ENCODE peak calls at places on chromosomes 12 and 14, in five cellular contexts. B is fibroblast of the aortic adventitia; F is ureter; O is stimulated activated CD4-positive, alpha-beta T cell treated with anti-CD3 and anti-CD28 coated beads, Interleukin-2, amount 100 ng/mL, for 48 hours; J is SK-N-DZ. N is an unnamed sample.

GRCh38 chr14:92644166-92644565 is 104.3 kb downstream of the LGMN start:
- DNase-seq in O (no peak), J (no peak), B (peak; percentile 42), F (no peak), N (peak; percentile 81)

GRCh38 chr12:116376354-116377193 is 99.1 kb upstream of the MED13L start:
- DNase-seq in F (no peak), O (no peak), J (peak; percentile 84), B (peak; percentile 89), N (peak; percentile 92)

GRCh38 chr14:74906923-74907620 is 16.0 kb downstream of the RPS6KL1 start:
- DNase-seq in O (no peak), F (no peak), B (no peak), J (no peak), N (peak; percentile 22)

GRCh38 chr12:52280319-52280795 is 5.9 kb downstream of the KRT86 start:
- DNase-seq in F (peak; percentile 71), O (no peak), J (no peak), B (peak; percentile 100), N (peak; percentile 95)

GRCh38 chr12:106551410-106551809 is 31.4 kb upstream of the RFX4 start:
- DNase-seq in O (no peak), B (no peak), F (no peak), J (no peak), N (no peak)

GRCh38 chr14:77181124-77181602 is 435 bp upstream of the TMEM63C start:
- DNase-seq in B (no peak), O (no peak), J (no peak), F (no peak), N (no peak)

GRCh38 chr14:102501751-102502315 is 7.7 kb downstream of the ANKRD9 start:
- DNase-seq in O (no peak), B (no peak), F (no peak), J (no peak), N (no peak)

GRCh38 chr12:28222081-28222700 is 31.9 kb downstream of the CCDC91 start:
- DNase-seq in F (no peak), J (no peak), B (no peak), O (peak; percentile 54), N (no peak)

GRCh38 chr12:57983858-57984505 is 42.6 kb downstream of the ATP23 start:
- DNase-seq in J (no peak), F (no peak), B (no peak), O (no peak), N (no peak)

GRCh38 chr14:79721399-79722084 is 489.8 kb downstream of the DIO2 start:
- DNase-seq in J (no peak), O (no peak), B (no peak), F (no peak), N (no peak)

GRCh38 chr12:116784238-116784612 is 46.1 kb downstream of the RNFT2 start:
- DNase-seq in B (no peak), O (no peak), J (peak; percentile 27), F (no peak), N (no peak)

GRCh38 chr12:21801522-21802288 is 27.2 kb upstream of the KCNJ8 start:
- DNase-seq in F (no peak), B (no peak), J (no peak), O (no peak), N (no peak)

GRCh38 chr12:26274441-26275312 is 79.3 kb downstream of the SSPN start:
- DNase-seq in O (peak; percentile 39), B (peak; percentile 99), F (peak; percentile 92), J (peak; percentile 67), N (peak; percentile 99)

GRCh38 chr14:38042356-38042755 is 165.3 kb upstream of the SSTR1 start:
- DNase-seq in F (peak; percentile 44), B (peak; percentile 4), O (no peak), J (no peak), N (peak; percentile 84)

GRCh38 chr12:79262938-79263337 is 398.4 kb downstream of the SYT1 start:
- DNase-seq in O (no peak), B (peak; percentile 16), J (no peak), F (no peak), N (peak; percentile 49)

GRCh38 chr14:104561124-104561531 is 18.4 kb upstream of the C14orf180 start:
- DNase-seq in J (no peak), B (no peak), F (no peak), O (no peak), N (no peak)

GRCh38 chr12:110619534-110619953 is 5.6 kb downstream of the TCTN1 start:
- DNase-seq in J (no peak), F (no peak), B (no peak), O (no peak), N (peak; percentile 57)

GRCh38 chr12:123938679-123939480 is 33.8 kb downstream of the CCDC92 start:
- DNase-seq in B (no peak), F (no peak), J (peak; percentile 31), O (no peak), N (peak; percentile 13)

GRCh38 chr12:30531731-30532678 is 163.7 kb downstream of the IPO8 start:
- DNase-seq in J (no peak), F (no peak), O (no peak), B (no peak), N (no peak)

GRCh38 chr14:75437201-75438143 is 9.7 kb downstream of the JDP2 start:
- DNase-seq in O (no peak), J (no peak), F (no peak), B (no peak), N (no peak)

GRCh38 chr14:51652168-51653095 is 722 bp downstream of the FRMD6 start:
- DNase-seq in O (no peak), F (peak; percentile 48), B (peak; percentile 33), J (no peak), N (peak; percentile 60)

GRCh38 chr12:47111854-47112253 is 32.1 kb upstream of the AMIGO2 start:
- DNase-seq in O (no peak), F (no peak), J (no peak), B (no peak), N (no peak)

GRCh38 chr12:57744194-57744776 is 554 bp upstream of the TSPAN31 start:
- DNase-seq in J (no peak), B (peak; percentile 90), F (peak; percentile 80), O (peak; percentile 74), N (peak; percentile 83)

GRCh38 chr14:101665478-101666078 is 95.9 kb upstream of the PPP2R5C start:
- DNase-seq in B (peak; percentile 35), J (peak; percentile 4), O (peak; percentile 27), F (no peak), N (peak; percentile 58)

GRCh38 chr12:112353389-112353788 is 28.8 kb downstream of the HECTD4 start:
- DNase-seq in B (peak; percentile 54), O (no peak), J (no peak), F (no peak), N (peak; percentile 49)

GRCh38 chr12:107178776-107179175 is 85.4 kb upstream of the CRY1 start:
- DNase-seq in O (no peak), B (no peak), F (no peak), J (no peak), N (no peak)

GRCh38 chr14:64611358-64612020 is 61.7 kb downstream of the PPP1R36 start:
- DNase-seq in O (no peak), F (peak; percentile 53), J (no peak), B (peak; percentile 66), N (peak; percentile 34)

GRCh38 chr12:117882603-117883184 is 86.1 kb downstream of the KSR2 start:
- DNase-seq in J (no peak), F (no peak), B (no peak), O (no peak), N (no peak)

GRCh38 chr12:26512213-26512612 is 316.8 kb downstream of the SSPN start:
- DNase-seq in O (no peak), F (no peak), J (no peak), B (no peak), N (no peak)

GRCh38 chr12:12665194-12665593 is 30.8 kb downstream of the GPR19 start:
- DNase-seq in B (no peak), J (no peak), F (no peak), O (no peak), N (no peak)

GRCh38 chr12:51323317-51323960 is 535 bp downstream of the BIN2 start:
- DNase-seq in F (no peak), O (no peak), J (no peak), B (no peak), N (no peak)

GRCh38 chr12:119883234-119883633 is 6.1 kb upstream of the CIT start:
- DNase-seq in F (no peak), B (no peak), O (no peak), J (no peak), N (no peak)

GRCh38 chr12:103698752-103699540 is 111.9 kb downstream of the STAB2 start:
- DNase-seq in J (no peak), F (no peak), B (peak; percentile 39), O (no peak), N (peak; percentile 9)

GRCh38 chr14:98203421-98203820 is 1068.6 kb downstream of the BCL11B start:
- DNase-seq in F (no peak), B (no peak), J (no peak), O (no peak), N (no peak)

GRCh38 chr14:20711275-20712069 is 22.9 kb downstream of the ANG start:
- DNase-seq in B (no peak), O (no peak), J (no peak), F (no peak), N (no peak)

GRCh38 chr14:31964979-31965734 is 111.9 kb upstream of the ARHGAP5 start:
- DNase-seq in O (no peak), J (no peak), F (no peak), B (no peak), N (no peak)

GRCh38 chr12:49359671-49360070 is 7.6 kb upstream of the SPATS2 start:
- DNase-seq in J (no peak), B (no peak), F (no peak), O (no peak), N (peak; percentile 30)

GRCh38 chr14:89085154-89086059 is 261.0 kb downstream of the TTC8 start:
- DNase-seq in B (peak; percentile 36), F (no peak), O (no peak), J (no peak), N (peak; percentile 7)

GRCh38 chr12:87930033-87930432 is 99.2 kb downstream of the C12orf50 start:
- DNase-seq in J (no peak), O (no peak), F (no peak), B (peak; percentile 47), N (peak; percentile 63)

GRCh38 chr14:53180272-53181221 is 27.4 kb upstream of the DDHD1 start:
- DNase-seq in B (peak; percentile 22), J (peak; percentile 10), O (peak; percentile 11), F (no peak), N (peak; percentile 20)

N was measured in GM23248.